ENCODE peak calls at places on chromosomes 1 and 21, in eight cellular contexts. Z is activated CD4-positive, alpha-beta memory T cell treated with anti-CD3 and anti-CD28 coated beads, Interleukin-2, amount 10 ng/mL, durations not matched to agents 7 days and 5 days; A is stimulated activated CD4-positive, alpha-beta T cell treated with anti-CD3 and anti-CD28 coated beads, Interleukin-1b, Interleukin-23, amount 100 ng/mL, for 4 hours; K is colonic mucosa; L is pancreas; M is neural crest cell; D is NCI-H1694 treated with DMSO at 0.1 percent for 48 hours; E is T-cell. P is an unnamed sample.

GRCh38 chr1:84675631-84676030 is 14.6 kb downstream of the SSX2IP start:
- DNase-seq in Z (no peak), A (no peak), K (no peak), L (no peak), M (no peak), D (no peak), E (no peak), P (no peak)

GRCh38 chr1:224168859-224169380 is 14.1 kb upstream of the DEGS1 start:
- DNase-seq in Z (no peak), A (no peak), K (peak), L (no peak), M (no peak), D (no peak), E (peak), P (no peak)

GRCh38 chr21:44400791-44401385 is 47.5 kb downstream of the TRPM2 start:
- DNase-seq in Z (no peak), A (no peak), K (no peak), L (no peak), M (no peak), D (no peak), E (no peak), P (no peak)

GRCh38 chr1:54401799-54402198 is 4.4 kb downstream of the SSBP3 start:
- DNase-seq in Z (no peak), A (no peak), K (no peak), L (no peak), M (no peak), D (no peak), E (no peak), P (no peak)

GRCh38 chr1:20343149-20343936 is 52.7 kb downstream of the VWA5B1 start:
- DNase-seq in Z (no peak), A (peak), K (peak), L (no peak), M (peak), D (no peak), E (peak), P (peak)

GRCh38 chr1:55980574-55980973 is 598.8 kb downstream of the PLPP3 start:
- DNase-seq in Z (no peak), A (no peak), K (no peak), L (no peak), M (no peak), D (no peak), E (no peak), P (no peak)

GRCh38 chr1:116986531-116987255 is 14.9 kb upstream of the CD101 start:
- DNase-seq in Z (peak), A (peak), K (peak), L (no peak), M (no peak), D (no peak), E (no peak), P (no peak)

GRCh38 chr1:211332036-211332616 is 5.5 kb downstream of the TRAF5 start:
- DNase-seq in Z (no peak), A (no peak), K (no peak), L (no peak), M (no peak), D (no peak), E (no peak), P (no peak)

GRCh38 chr1:47694011-47694890 is 256.4 kb downstream of the FOXD2 start:
- DNase-seq in Z (no peak), A (no peak), K (peak), L (no peak), M (no peak), D (no peak), E (no peak), P (no peak)